ENCODE peak calls at places on chromosomes 2 and 18, in five cellular contexts. J is activated CD4-positive, alpha-beta memory T cell treated with anti-CD3 and anti-CD28 coated beads for 36 hours; F is cardiac septum; A is stimulated activated CD4-positive, alpha-beta T cell treated with anti-CD3 and anti-CD28 coated beads, TNF-alpha, amount 100 ng/mL, for 24 hours; Q is GM19239. O is an unnamed sample.

GRCh38 chr2:173719471-173719870 is 245.7 kb downstream of the SP3 start:
- DNase-seq in J (no peak), F (no peak), A (no peak), Q (no peak), O (no peak)

GRCh38 chr2:223488814-223489213 is 113.3 kb downstream of the SCG2 start:
- DNase-seq in J (no peak), F (no peak), A (no peak), Q (no peak), O (no peak)

GRCh38 chr18:57631697-57632096 is 10.1 kb upstream of the NARS1 start:
- DNase-seq in J (no peak), F (no peak), A (no peak), Q (no peak), O (no peak)

GRCh38 chr2:38298539-38298938 is 78.5 kb downstream of the ATL2 start:
- DNase-seq in J (no peak), F (no peak), A (no peak), Q (no peak), O (no peak)

GRCh38 chr18:8901019-8901418 is 195.7 kb downstream of the MTCL1 start:
- DNase-seq in J (no peak), F (no peak), A (no peak), Q (no peak), O (no peak)

GRCh38 chr2:157792345-157793052 is 83.6 kb downstream of the ACVR1 start:
- DNase-seq in J (no peak), F (no peak), A (no peak), Q (no peak), O (no peak)

GRCh38 chr18:23238152-23238531 is 102.9 kb downstream of the CABLES1 start:
- DNase-seq in J (no peak), F (no peak), A (no peak), Q (no peak), O (no peak)

GRCh38 chr2:40202798-40203400 is 249.0 kb downstream of the SLC8A1 start:
- DNase-seq in J (no peak), F (no peak), A (no peak), Q (no peak), O (no peak)

GRCh38 chr2:182366625-182367024 is 60.2 kb downstream of the PDE1A start:
- DNase-seq in J (no peak), F (no peak), A (no peak), Q (no peak), O (no peak)

GRCh38 chr18:45521151-45521550 is 94.1 kb upstream of the SLC14A2 start:
- DNase-seq in J (no peak), F (no peak), A (no peak), Q (no peak), O (no peak)

GRCh38 chr2:147588191-147588590 is 256.6 kb upstream of the ACVR2A start:
- DNase-seq in J (no peak), F (no peak), A (no peak), Q (no peak), O (no peak)

GRCh38 chr18:10523544-10523943 is 2.3 kb upstream of the NAPG start:
- DNase-seq in J (no peak), F (no peak), A (no peak), Q (no peak), O (no peak)

GRCh38 chr2:241268716-241269445 is 46.6 kb downstream of the HDLBP start:
- DNase-seq in J (no peak), F (no peak), A (no peak), Q (no peak), O (no peak)

GRCh38 chr2:139366659-139367058 is 586.5 kb upstream of the NXPH2 start:
- DNase-seq in J (no peak), F (no peak), A (no peak), Q (no peak), O (no peak)

GRCh38 chr2:195488567-195488966 is 168.5 kb upstream of the SLC39A10 start:
- DNase-seq in J (no peak), F (no peak), A (no peak), Q (no peak), O (no peak)

GRCh38 chr2:219001577-219002394 is 8.6 kb upstream of the CRYBA2 start:
- DNase-seq in J (peak; percentile 69), F (no peak), A (peak; percentile 63), Q (no peak), O (no peak)

GRCh38 chr2:175097297-175097696 is 70.7 kb downstream of the ATF2 start:
- DNase-seq in J (no peak), F (no peak), A (no peak), Q (no peak), O (no peak)

GRCh38 chr18:21298351-21298750 is 56.3 kb downstream of the GREB1L start:
- DNase-seq in J (no peak), F (no peak), A (no peak), Q (no peak), O (no peak)